ENCODE peak calls at places on chromosome 2, in nine cellular contexts. T is Peyer's patch, L is SK-N-SH, N is adrenal gland, F is suprapubic skin, D is lower lobe of right lung, Q is lung, V is tibial nerve, Z is H1. M is an unnamed sample.

GRCh38 chr2:19021721-19022120 is 336.7 kb downstream of the OSR1 start:
- DNase-seq in Q (no peak), L (no peak), Z (no peak), F (no peak), T (no peak), N (no peak), V (no peak), D (no peak), M (no peak)

GRCh38 chr2:96116879-96117533 is 635 bp upstream of the ADRA2B start:
- DNase-seq in D (peak; percentile 65), F (no peak), V (no peak), T (peak; percentile 36), L (peak; percentile 97), Z (no peak), N (peak; percentile 51), Q (no peak), M (peak; percentile 60)

GRCh38 chr2:54254180-54254579 is 1.8 kb downstream of the TSPYL6 start:
- DNase-seq in T (no peak), Z (no peak), N (no peak), F (no peak), L (no peak), D (no peak), Q (no peak), V (no peak), M (no peak)

GRCh38 chr2:53593891-53594585 is 173.6 kb upstream of the CHAC2 start:
- DNase-seq in L (no peak), D (no peak), F (no peak), V (no peak), Q (no peak), Z (no peak), T (no peak), N (no peak), M (no peak)

GRCh38 chr2:169670215-169670651 is 24.0 kb downstream of the CFAP210 start:
- DNase-seq in F (no peak), Q (no peak), Z (no peak), D (no peak), V (no peak), L (no peak), N (no peak), T (no peak), M (no peak)

GRCh38 chr2:124973396-124973795 is 948.3 kb downstream of the CNTNAP5 start:
- DNase-seq in V (no peak), T (no peak), D (no peak), L (no peak), F (no peak), Z (no peak), N (no peak), Q (no peak), M (no peak)

GRCh38 chr2:219358170-219359075 is 25.9 kb upstream of the RESP18 start:
- DNase-seq in L (peak; percentile 78), Q (no peak), Z (peak; percentile 60), T (no peak), N (no peak), D (no peak), V (no peak), F (peak; percentile 72), M (no peak)

GRCh38 chr2:19138264-19138825 is 220.1 kb downstream of the OSR1 start:
- DNase-seq in T (no peak), Q (no peak), V (no peak), L (no peak), Z (no peak), D (no peak), F (no peak), N (no peak), M (no peak)

DNA sequence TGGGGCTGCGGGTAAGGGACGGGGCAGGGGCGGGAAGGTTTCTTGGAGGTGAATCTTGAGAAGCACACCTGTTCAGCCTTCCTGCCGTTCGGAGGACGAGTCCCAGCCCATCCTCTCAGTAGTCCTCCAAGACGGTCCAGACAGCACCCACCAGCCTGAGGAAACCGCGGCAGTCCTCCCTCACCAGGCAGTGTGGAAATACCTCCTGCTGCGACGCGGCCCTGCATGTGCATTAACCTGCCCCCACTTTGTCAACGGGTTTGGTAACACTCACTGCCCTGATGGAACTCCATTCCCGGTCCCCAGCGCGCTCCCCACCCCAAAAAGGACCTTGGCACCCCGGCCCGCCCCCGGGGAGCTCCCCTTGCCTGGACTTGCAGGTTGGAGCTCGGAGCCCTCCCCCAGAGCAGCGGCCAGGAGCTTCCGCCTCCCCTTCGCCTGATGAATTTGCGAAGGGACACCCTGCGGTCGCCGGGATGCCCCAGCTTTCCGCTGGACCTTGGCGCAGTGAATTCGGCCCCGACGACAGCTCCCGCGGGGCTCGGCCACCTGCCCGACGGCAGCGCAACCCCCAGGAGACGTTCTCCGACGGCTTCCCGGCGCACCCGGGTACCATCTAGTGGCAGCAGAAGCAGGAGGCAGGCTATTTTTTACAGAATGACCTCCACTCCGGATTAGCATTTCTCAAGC is 31.5 kb downstream of the ACVR1C start:
- DNase-seq in Z (peak; percentile 83), Q (no peak), T (peak; percentile 41), L (peak; percentile 57), D (peak; percentile 57), F (no peak), N (peak; percentile 2), V (no peak), M (no peak)
- TF ChIP-seq CTCF in Z (peak; percentile 82), Q (no peak), T (peak; percentile 42), L (peak; percentile 44), D (peak; percentile 48), F (no peak), N (peak; percentile 38), V (no peak), M (no peak)

GRCh38 chr2:239305771-239306170 is 95.0 kb downstream of the HDAC4 start:
- DNase-seq in V (no peak), T (no peak), L (no peak), N (no peak), D (no peak), Q (no peak), Z (no peak), F (peak; percentile 74), M (no peak)

GRCh38 chr2:239308696-239309397 is 92.0 kb downstream of the HDAC4 start:
- DNase-seq in D (no peak), V (no peak), N (peak; percentile 60), Q (no peak), T (no peak), L (peak; percentile 83), F (peak; percentile 85), Z (peak; percentile 43), M (peak; percentile 20)

GRCh38 chr2:239306274-239307220 is 94.3 kb downstream of the HDAC4 start:
- DNase-seq in L (no peak), Z (no peak), Q (no peak), T (no peak), F (peak; percentile 71), V (no peak), N (no peak), D (no peak), M (peak; percentile 28)

GRCh38 chr2:239307921-239308620 is 92.7 kb downstream of the HDAC4 start:
- DNase-seq in T (no peak), D (no peak), Q (no peak), Z (no peak), N (no peak), L (no peak), F (peak; percentile 76), V (no peak), M (no peak)

DNA sequence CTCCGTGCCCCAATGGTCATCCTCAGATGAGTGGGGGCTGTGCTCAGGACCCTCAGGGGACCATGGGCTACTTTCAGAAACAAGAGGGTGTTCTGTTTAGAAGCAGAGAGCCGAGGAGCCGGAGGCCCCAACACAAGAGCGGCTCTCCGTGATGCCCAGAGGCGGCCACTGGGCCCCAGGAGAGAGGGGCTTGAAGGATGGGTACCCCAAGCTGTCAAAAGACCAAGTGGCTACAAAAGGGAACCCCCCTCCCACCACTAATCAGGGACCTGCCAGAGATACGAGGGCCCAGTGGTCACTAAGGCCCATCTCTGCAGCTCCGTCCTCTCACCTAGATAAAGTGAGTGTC is 93.6 kb downstream of the HDAC4 start:
- DNase-seq in L (no peak), T (no peak), N (no peak), F (no peak), V (no peak), Q (no peak), D (no peak), Z (no peak), M (no peak)
- H3K4me1 ChIP-seq in L (peaks cover 99% of the 10 kb centered on the region), T (peaks cover 3% of the 10 kb centered on the region), N (peaks cover 28% of the 10 kb centered on the region), F (peaks cover 63% of the 10 kb centered on the region), V (peaks cover 38% of the 10 kb centered on the region), Q (peaks cover 14% of the 10 kb centered on the region), D (peaks cover 41% of the 10 kb centered on the region), Z (peaks cover 6% of the 10 kb centered on the region), M (peaks cover 17% of the 10 kb centered on the region)

DNA sequence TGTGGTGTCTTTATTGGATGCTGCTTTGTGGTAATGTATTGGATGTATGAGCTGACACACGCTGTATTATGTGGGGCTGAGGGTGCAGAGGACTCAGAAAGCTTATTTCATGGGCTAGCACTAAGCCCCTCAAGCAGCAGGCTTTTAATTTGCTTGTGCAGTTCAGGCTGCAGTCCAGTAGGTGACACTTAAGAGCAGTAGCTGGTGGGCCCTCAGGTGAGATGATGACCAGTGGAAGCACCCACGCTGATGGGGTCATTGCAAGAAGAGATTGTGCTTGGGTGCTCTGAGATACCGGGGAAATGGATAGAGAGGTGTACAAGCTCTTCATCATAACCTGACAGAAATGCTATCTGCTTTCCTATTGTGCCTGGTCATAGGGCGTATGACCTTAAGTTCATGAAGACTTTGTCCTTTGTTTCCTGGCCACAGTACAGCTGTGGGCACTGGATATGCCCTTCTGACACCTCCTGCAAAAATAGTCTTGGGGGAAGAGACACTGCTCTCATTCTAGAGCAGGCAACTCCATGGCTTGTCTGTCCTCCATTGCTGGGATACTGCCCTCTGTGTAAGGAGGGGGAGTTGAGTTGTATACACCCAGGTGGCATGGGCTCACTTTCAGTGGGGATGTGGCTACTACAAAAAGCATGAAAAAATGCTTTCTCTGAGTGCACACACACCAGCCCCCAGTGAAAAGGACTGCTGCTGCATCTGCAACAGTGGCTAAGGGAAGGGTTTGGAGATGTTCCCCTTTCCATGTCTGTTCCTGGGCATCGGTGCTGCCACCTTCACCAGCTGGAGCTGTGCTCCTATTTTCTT is 205.7 kb upstream of the ZSWIM2 start:
- DNase-seq in V (no peak), Q (no peak), Z (no peak), T (no peak), D (no peak), F (no peak), N (no peak), L (no peak), M (no peak)
- TF ChIP-seq CTCF in V (no peak), Q (no peak), Z (peak; percentile 25), T (no peak), D (no peak), F (no peak), N (no peak), L (no peak), M (no peak)

GRCh38 chr2:27080140-27080469 is 1.7 kb downstream of the EMILIN1 start:
- DNase-seq in V (no peak), L (no peak), F (no peak), T (no peak), D (no peak), Q (no peak), Z (no peak), N (no peak), M (peak; percentile 60)

GRCh38 chr2:27079233-27080139 is 1.1 kb downstream of the EMILIN1 start:
- DNase-seq in Z (no peak), F (no peak), D (no peak), L (peak; percentile 57), Q (no peak), T (no peak), V (no peak), N (no peak), M (no peak)

GRCh38 chr2:27081984-27082772 is 3.8 kb downstream of the EMILIN1 start:
- DNase-seq in Q (no peak), N (no peak), T (no peak), V (no peak), Z (no peak), L (no peak), F (no peak), D (no peak), M (no peak)

GRCh38 chr2:27078267-27079194 is at the start of gene EMILIN1:
- DNase-seq in Z (peak; percentile 53), T (no peak), L (peak; percentile 97), V (peak; percentile 82), Q (peak; percentile 66), N (peak; percentile 53), D (peak; percentile 68), F (peak; percentile 93), M (peak; percentile 61)

GRCh38 chr2:27080603-27080938 is 2.2 kb downstream of the EMILIN1 start:
- DNase-seq in V (no peak), Q (no peak), T (no peak), D (no peak), N (no peak), F (no peak), L (no peak), Z (no peak), M (peak; percentile 23)
- H3K4me1 ChIP-seq in V (peaks cover 42% of the 10 kb centered on the region), Q (no peaks in the 10 kb centered on the region), T (peaks cover 3% of the 10 kb centered on the region), D (peaks cover 44% of the 10 kb centered on the region), N (peaks cover 12% of the 10 kb centered on the region), F (peaks cover 57% of the 10 kb centered on the region), L (peaks cover 64% of the 10 kb centered on the region), Z (peaks cover 21% of the 10 kb centered on the region), M (peaks cover 28% of the 10 kb centered on the region)